ENCODE peak calls at places on chromosomes 11 and 22, in five cellular contexts. K is NCI-H460, S is Peyer's patch, P is GDM1, V is amniotic epithelial cell. F is an unnamed sample.
A peak's percentile ranks its signal among the peaks of the same experiment; 100 is the strongest.

GRCh38 chr11:114348200-114349191 is 51.8 kb downstream of the C11orf71 start:
- DNase-seq in K (peak; percentile 36), S (no peak), P (no peak), V (peak; percentile 65), F (peak; percentile 55)

GRCh38 chr22:42906605-42907338 is 49.7 kb upstream of the ARFGAP3 start:
- DNase-seq in K (no peak), S (no peak), P (no peak), V (no peak), F (no peak)

GRCh38 chr11:44892843-44893242 is 57.8 kb downstream of the TP53I11 start:
- DNase-seq in K (no peak), S (no peak), P (no peak), V (no peak), F (no peak)

GRCh38 chr11:23359297-23359696 is 499.0 kb upstream of the CCDC179 start:
- DNase-seq in K (no peak), S (no peak), P (no peak), V (peak; percentile 90), F (no peak)

GRCh38 chr11:59187587-59187986 is 15.7 kb downstream of the DTX4 start:
- DNase-seq in K (no peak), S (no peak), P (no peak), V (no peak), F (peak; percentile 17)

GRCh38 chr22:19590696-19591095 is 66.5 kb upstream of the CLDN5 start:
- DNase-seq in K (no peak), S (no peak), P (no peak), V (no peak), F (no peak)

GRCh38 chr22:37185646-37186227 is 2.3 kb downstream of the C1QTNF6 start:
- DNase-seq in K (no peak), S (peak; percentile 43), P (no peak), V (no peak), F (no peak)

GRCh38 chr11:13152264-13152663 is 125.3 kb upstream of the BMAL1 start:
- DNase-seq in K (no peak), S (no peak), P (no peak), V (no peak), F (no peak)

GRCh38 chr11:88338223-88338661 is 706 bp upstream of the CTSC start:
- DNase-seq in K (peak; percentile 61), S (no peak), P (peak; percentile 72), V (peak; percentile 93), F (peak; percentile 96)

GRCh38 chr22:24465566-24465965 is 29.6 kb upstream of the UPB1 start:
- DNase-seq in K (no peak), S (no peak), P (no peak), V (peak; percentile 97), F (no peak)

GRCh38 chr11:1870721-1871466 is 18.0 kb downstream of the LSP1 start:
- DNase-seq in K (no peak), S (peak; percentile 53), P (no peak), V (no peak), F (no peak)

GRCh38 chr11:92340839-92341238 is 116.2 kb downstream of the FAT3 start:
- DNase-seq in K (no peak), S (no peak), P (peak; percentile 17), V (peak; percentile 1), F (no peak)

GRCh38 chr22:27585141-27585540 is 216.4 kb downstream of the MN1 start:
- DNase-seq in K (no peak), S (no peak), P (no peak), V (peak; percentile 30), F (no peak)

GRCh38 chr22:24727218-24727851 is 47.2 kb downstream of the PIWIL3 start:
- DNase-seq in K (peak; percentile 67), S (no peak), P (no peak), V (peak; percentile 87), F (no peak)

GRCh38 chr11:116793476-116794096 is 1.9 kb upstream of the APOA5 start:
- DNase-seq in K (no peak), S (no peak), P (peak; percentile 3), V (peak; percentile 23), F (no peak)

GRCh38 chr11:61448552-61448927 is 18.6 kb downstream of the SDHAF2 start:
- DNase-seq in K (no peak), S (no peak), P (no peak), V (no peak), F (no peak)

GRCh38 chr22:19038164-19038546 is 84.1 kb downstream of the DGCR2 start:
- DNase-seq in K (no peak), S (no peak), P (no peak), V (no peak), F (no peak)

GRCh38 chr22:36873614-36874308 is 13.0 kb downstream of the NCF4 start:
- DNase-seq in K (peak; percentile 23), S (no peak), P (peak; percentile 40), V (peak; percentile 73), F (peak; percentile 94)

GRCh38 chr11:68377389-68377795 is 65.0 kb downstream of the LRP5 start:
- DNase-seq in K (no peak), S (no peak), P (no peak), V (no peak), F (no peak)

GRCh38 chr11:116373107-116373506 is 399.7 kb downstream of the BUD13 start:
- DNase-seq in K (no peak), S (no peak), P (no peak), V (no peak), F (no peak)

GRCh38 chr11:36037031-36037430 is 93.2 kb downstream of the LDLRAD3 start:
- DNase-seq in K (no peak), S (no peak), P (no peak), V (peak; percentile 58), F (no peak)

GRCh38 chr11:60170566-60170965 is 12.3 kb downstream of the MS4A6A start:
- DNase-seq in K (no peak), S (no peak), P (no peak), V (no peak), F (no peak)

GRCh38 chr11:35061516-35062440 is 77.2 kb upstream of the CD44 start:
- DNase-seq in K (no peak), S (no peak), P (no peak), V (no peak), F (no peak)

GRCh38 chr11:40986320-40986719 is 473.1 kb downstream of the LRRC4C start:
- DNase-seq in K (no peak), S (no peak), P (no peak), V (no peak), F (no peak)

GRCh38 chr11:72996959-72997358 is 145.2 kb downstream of the FCHSD2 start:
- DNase-seq in K (no peak), S (no peak), P (no peak), V (no peak), F (no peak)

GRCh38 chr11:63769044-63769718 is 606 bp upstream of the ZFTA start:
- DNase-seq in K (no peak), S (peak; percentile 53), P (no peak), V (peak; percentile 26), F (no peak)

GRCh38 chr22:46036558-46037408 is 59.8 kb upstream of the WNT7B start:
- DNase-seq in K (no peak), S (peak; percentile 66), P (peak; percentile 48), V (no peak), F (peak; percentile 68)

GRCh38 chr11:17385492-17385891 is 3.0 kb downstream of the KCNJ11 start:
- DNase-seq in K (no peak), S (no peak), P (no peak), V (no peak), F (no peak)

GRCh38 chr11:90770007-90770406 is 547.2 kb upstream of the CHORDC1 start:
- DNase-seq in K (no peak), S (no peak), P (no peak), V (no peak), F (no peak)

GRCh38 chr11:17352925-17353227 is 1.3 kb downstream of the NCR3LG1 start:
- DNase-seq in K (no peak), S (peak; percentile 71), P (no peak), V (peak; percentile 46), F (no peak)

GRCh38 chr22:38127869-38128268 is 17.4 kb upstream of the BAIAP2L2 start:
- DNase-seq in K (no peak), S (no peak), P (no peak), V (no peak), F (no peak)

F was measured in HL-60.